ENCODE peak calls at places on chromosomes 2 and 18, in five cellular contexts. E is psoas muscle, N is left ventricle myocardium inferior, G is GM23338, O is OCI-LY7. R is an unnamed sample.

GRCh38 chr18:50454379-50455005 is 79.6 kb downstream of the SKA1 start:
- DNase-seq in E (no peak), N (no peak), G (peak; percentile 38), O (no peak), R (no peak)

GRCh38 chr2:69062307-69062706 is 49.3 kb downstream of the ANTXR1 start:
- DNase-seq in E (no peak), N (no peak), G (no peak), O (no peak), R (no peak)

GRCh38 chr2:127771756-127772155 is 39.2 kb downstream of the WDR33 start:
- DNase-seq in E (no peak), N (no peak), G (no peak), O (no peak), R (no peak)

GRCh38 chr2:128535928-128536327 is 217.3 kb upstream of the HS6ST1 start:
- DNase-seq in E (no peak), N (no peak), G (no peak), O (no peak), R (no peak)

GRCh38 chr2:157363612-157364101 is 38.0 kb upstream of the ERMN start:
- DNase-seq in E (no peak), N (no peak), G (no peak), O (no peak), R (no peak)

GRCh38 chr2:181972431-181973190 is 13.0 kb upstream of the PPP1R1C start:
- DNase-seq in E (no peak), N (no peak), G (no peak), O (no peak), R (no peak)

GRCh38 chr2:13666582-13667414 is 950.1 kb downstream of the TRIB2 start:
- DNase-seq in E (no peak), N (no peak), G (no peak), O (no peak), R (no peak)

GRCh38 chr18:23740105-23740830 is 51.0 kb downstream of the LAMA3 start:
- DNase-seq in E (no peak), N (no peak), G (no peak), O (no peak), R (no peak)

GRCh38 chr2:161373939-161374338 is 42.2 kb upstream of the TBR1 start:
- DNase-seq in E (no peak), N (no peak), G (no peak), O (no peak), R (no peak)

GRCh38 chr2:233013027-233013461 is at the start of gene NGEF:
- DNase-seq in E (no peak), N (no peak), G (no peak), O (no peak), R (no peak)

GRCh38 chr2:75532488-75532887 is 28.3 kb downstream of the EVA1A start:
- DNase-seq in E (no peak), N (no peak), G (no peak), O (no peak), R (no peak)

GRCh38 chr2:46386763-46387162 is 89.6 kb downstream of the EPAS1 start:
- DNase-seq in E (no peak), N (no peak), G (no peak), O (no peak), R (no peak)

GRCh38 chr18:54269924-54270844 is 867 bp downstream of the POLI start:
- DNase-seq in E (no peak), N (no peak), G (peak; percentile 85), O (peak; percentile 56), R (peak; percentile 36)

GRCh38 chr2:96801464-96802280 is 14.4 kb upstream of the CNNM3 start:
- DNase-seq in E (no peak), N (no peak), G (no peak), O (no peak), R (no peak)

GRCh38 chr2:140943867-140944266 is 1186.9 kb downstream of the LRP1B start:
- DNase-seq in E (no peak), N (no peak), G (peak; percentile 25), O (no peak), R (no peak)

GRCh38 chr2:99205491-99205890 is 24.5 kb downstream of the MRPL30 start:
- DNase-seq in E (no peak), N (no peak), G (peak; percentile 73), O (no peak), R (no peak)